ENCODE peak calls at places on chromosome 3, in ten cellular contexts. A is T-helper 17 cell, T is NCI-H524, S is NCI-H2081, B is ACHN, R is cortex of kidney, Z is GM04503, V is mesenchymal stem cell, F is PC-3, K is AG10803. I is an unnamed sample.

GRCh38 chr3:4478226-4478625 is 11.2 kb upstream of the SUMF1 start:
- DNase-seq in B (no peak), K (no peak), R (no peak), Z (no peak), V (no peak), A (no peak), F (no peak), S (no peak), T (no peak), I (no peak)

GRCh38 chr3:14791343-14791945 is 27.3 kb upstream of the FGD5 start:
- DNase-seq in K (peak), T (peak), V (peak), B (peak), A (no peak), R (no peak), S (peak), Z (no peak), F (peak), I (no peak)

GRCh38 chr3:173055228-173055933 is 85.7 kb downstream of the SPATA16 start:
- DNase-seq in T (no peak), K (no peak), S (no peak), A (no peak), V (no peak), F (no peak), Z (no peak), R (no peak), B (no peak), I (no peak)

GRCh38 chr3:161371441-161372320 is at the start of gene SPTSSB:
- DNase-seq in B (peak), S (peak), F (peak), Z (no peak), K (peak), T (peak), R (no peak), A (no peak), V (peak), I (peak)

GRCh38 chr3:33860355-33861047 is 62.1 kb downstream of the PDCD6IP start:
- DNase-seq in T (no peak), V (no peak), S (no peak), B (no peak), A (no peak), R (no peak), Z (no peak), F (no peak), K (no peak), I (no peak)

GRCh38 chr3:114336122-114336697 is 42.4 kb downstream of the TIGIT start:
- DNase-seq in B (no peak), T (no peak), S (no peak), R (no peak), K (peak), V (no peak), Z (no peak), F (no peak), A (no peak), I (no peak)

GRCh38 chr3:7543294-7543693 is 682.4 kb downstream of the GRM7 start:
- DNase-seq in K (no peak), A (no peak), S (no peak), B (no peak), V (no peak), F (no peak), T (no peak), Z (no peak), R (no peak), I (no peak)

GRCh38 chr3:196207159-196207832 is 3.9 kb downstream of the ZDHHC19 start:
- DNase-seq in Z (no peak), B (no peak), R (no peak), F (no peak), V (no peak), T (no peak), A (peak), K (no peak), S (no peak), I (no peak)

GRCh38 chr3:127162947-127163645 is 29.8 kb upstream of the PRR23E start:
- DNase-seq in V (no peak), K (no peak), S (no peak), A (no peak), T (no peak), R (no peak), Z (no peak), F (peak), B (peak), I (no peak)

GRCh38 chr3:38084969-38085942 is 46.2 kb downstream of the DLEC1 start:
- DNase-seq in K (no peak), A (no peak), T (no peak), V (no peak), B (no peak), R (no peak), F (peak), S (no peak), Z (no peak), I (no peak)